ENCODE peak calls at places on chromosomes 4 and X, in six cellular contexts. One of them, this sample, is unnamed.

GRCh38 chr4:67922697-67923096 is 38.9 kb upstream of the TMPRSS11D start:
- DNase-seq in activated CD4-positive, CD25-positive, alpha-beta regulatory T cell treated with anti-CD3 and anti-CD28 coated beads, Interleukin-2, amount 50 U/mL, for 72 hours: no peak
- DNase-seq in stimulated activated CD4-positive, alpha-beta T cell treated with anti-CD3 and anti-CD28 coated beads, TNF-alpha, amount 100 ng/mL, for 1 hour: no peak
- DNase-seq in AG04450: no peak
- DNase-seq in EH: peak
- DNase-seq in suprapubic skin: no peak
- DNase-seq in this sample: no peak

GRCh38 chrX:149073464-149073863 is 431.6 kb downstream of the IDS start:
- DNase-seq in activated CD4-positive, CD25-positive, alpha-beta regulatory T cell treated with anti-CD3 and anti-CD28 coated beads, Interleukin-2, amount 50 U/mL, for 72 hours: no peak
- DNase-seq in stimulated activated CD4-positive, alpha-beta T cell treated with anti-CD3 and anti-CD28 coated beads, TNF-alpha, amount 100 ng/mL, for 1 hour: no peak
- DNase-seq in AG04450: no peak
- DNase-seq in EH: no peak
- DNase-seq in suprapubic skin: no peak
- DNase-seq in this sample: no peak

GRCh38 chr4:141977433-141977832 is 341.1 kb downstream of the IL15 start:
- DNase-seq in activated CD4-positive, CD25-positive, alpha-beta regulatory T cell treated with anti-CD3 and anti-CD28 coated beads, Interleukin-2, amount 50 U/mL, for 72 hours: no peak
- DNase-seq in stimulated activated CD4-positive, alpha-beta T cell treated with anti-CD3 and anti-CD28 coated beads, TNF-alpha, amount 100 ng/mL, for 1 hour: no peak
- DNase-seq in AG04450: no peak
- DNase-seq in EH: peak
- DNase-seq in suprapubic skin: no peak
- DNase-seq in this sample: no peak

GRCh38 chr4:129839687-129840086 is 743.7 kb downstream of the C4orf33 start:
- DNase-seq in activated CD4-positive, CD25-positive, alpha-beta regulatory T cell treated with anti-CD3 and anti-CD28 coated beads, Interleukin-2, amount 50 U/mL, for 72 hours: no peak
- DNase-seq in stimulated activated CD4-positive, alpha-beta T cell treated with anti-CD3 and anti-CD28 coated beads, TNF-alpha, amount 100 ng/mL, for 1 hour: no peak
- DNase-seq in AG04450: no peak
- DNase-seq in EH: no peak
- DNase-seq in suprapubic skin: no peak
- DNase-seq in this sample: no peak

GRCh38 chr4:64157397-64157796 is 251.9 kb downstream of the TECRL start:
- DNase-seq in activated CD4-positive, CD25-positive, alpha-beta regulatory T cell treated with anti-CD3 and anti-CD28 coated beads, Interleukin-2, amount 50 U/mL, for 72 hours: no peak
- DNase-seq in stimulated activated CD4-positive, alpha-beta T cell treated with anti-CD3 and anti-CD28 coated beads, TNF-alpha, amount 100 ng/mL, for 1 hour: no peak
- DNase-seq in AG04450: no peak
- DNase-seq in EH: no peak
- DNase-seq in suprapubic skin: no peak
- DNase-seq in this sample: no peak

GRCh38 chr4:186158966-186159365 is 32.4 kb upstream of the CYP4V2 start:
- DNase-seq in activated CD4-positive, CD25-positive, alpha-beta regulatory T cell treated with anti-CD3 and anti-CD28 coated beads, Interleukin-2, amount 50 U/mL, for 72 hours: no peak
- DNase-seq in stimulated activated CD4-positive, alpha-beta T cell treated with anti-CD3 and anti-CD28 coated beads, TNF-alpha, amount 100 ng/mL, for 1 hour: no peak
- DNase-seq in AG04450: no peak
- DNase-seq in EH: no peak
- DNase-seq in suprapubic skin: no peak
- DNase-seq in this sample: no peak

GRCh38 chr4:104591505-104591904 is 96.8 kb upstream of the CXXC4 start:
- DNase-seq in activated CD4-positive, CD25-positive, alpha-beta regulatory T cell treated with anti-CD3 and anti-CD28 coated beads, Interleukin-2, amount 50 U/mL, for 72 hours: no peak
- DNase-seq in stimulated activated CD4-positive, alpha-beta T cell treated with anti-CD3 and anti-CD28 coated beads, TNF-alpha, amount 100 ng/mL, for 1 hour: no peak
- DNase-seq in AG04450: no peak
- DNase-seq in EH: no peak
- DNase-seq in suprapubic skin: no peak
- DNase-seq in this sample: no peak

GRCh38 chr4:164287173-164287572 is 466.8 kb upstream of the SMIM31 start:
- DNase-seq in activated CD4-positive, CD25-positive, alpha-beta regulatory T cell treated with anti-CD3 and anti-CD28 coated beads, Interleukin-2, amount 50 U/mL, for 72 hours: no peak
- DNase-seq in stimulated activated CD4-positive, alpha-beta T cell treated with anti-CD3 and anti-CD28 coated beads, TNF-alpha, amount 100 ng/mL, for 1 hour: no peak
- DNase-seq in AG04450: no peak
- DNase-seq in EH: no peak
- DNase-seq in suprapubic skin: no peak
- DNase-seq in this sample: no peak

GRCh38 chr4:96602661-96603060 is 762.8 kb downstream of the PDHA2 start:
- DNase-seq in activated CD4-positive, CD25-positive, alpha-beta regulatory T cell treated with anti-CD3 and anti-CD28 coated beads, Interleukin-2, amount 50 U/mL, for 72 hours: no peak
- DNase-seq in stimulated activated CD4-positive, alpha-beta T cell treated with anti-CD3 and anti-CD28 coated beads, TNF-alpha, amount 100 ng/mL, for 1 hour: no peak
- DNase-seq in AG04450: no peak
- DNase-seq in EH: no peak
- DNase-seq in suprapubic skin: no peak
- DNase-seq in this sample: no peak

GRCh38 chr4:98181815-98182214 is 38.5 kb upstream of the STPG2 start:
- DNase-seq in activated CD4-positive, CD25-positive, alpha-beta regulatory T cell treated with anti-CD3 and anti-CD28 coated beads, Interleukin-2, amount 50 U/mL, for 72 hours: no peak
- DNase-seq in stimulated activated CD4-positive, alpha-beta T cell treated with anti-CD3 and anti-CD28 coated beads, TNF-alpha, amount 100 ng/mL, for 1 hour: no peak
- DNase-seq in AG04450: no peak
- DNase-seq in EH: peak
- DNase-seq in suprapubic skin: no peak
- DNase-seq in this sample: no peak

GRCh38 chr4:8409271-8410065 is 31.1 kb downstream of the ACOX3 start:
- DNase-seq in activated CD4-positive, CD25-positive, alpha-beta regulatory T cell treated with anti-CD3 and anti-CD28 coated beads, Interleukin-2, amount 50 U/mL, for 72 hours: no peak
- DNase-seq in stimulated activated CD4-positive, alpha-beta T cell treated with anti-CD3 and anti-CD28 coated beads, TNF-alpha, amount 100 ng/mL, for 1 hour: peak
- DNase-seq in AG04450: no peak
- DNase-seq in EH: peak
- DNase-seq in suprapubic skin: no peak
- DNase-seq in this sample: no peak

GRCh38 chr4:87310691-87311335 is 11.9 kb downstream of the HSD17B13 start:
- DNase-seq in activated CD4-positive, CD25-positive, alpha-beta regulatory T cell treated with anti-CD3 and anti-CD28 coated beads, Interleukin-2, amount 50 U/mL, for 72 hours: no peak
- DNase-seq in stimulated activated CD4-positive, alpha-beta T cell treated with anti-CD3 and anti-CD28 coated beads, TNF-alpha, amount 100 ng/mL, for 1 hour: no peak
- DNase-seq in AG04450: no peak
- DNase-seq in EH: peak
- DNase-seq in suprapubic skin: no peak
- DNase-seq in this sample: no peak